ENCODE peak calls at places on chromosomes 5 and 9, in four cellular contexts. O is GM13976, K is MCF 10A, W is uterus. R is an unnamed sample.

GRCh38 chr9:90141723-90142122 is 500.9 kb downstream of the DIRAS2 start:
- DNase-seq in O (peak), K (peak), W (no peak), R (peak)

GRCh38 chr9:126791406-126792230 is 13.2 kb upstream of the ZBTB43 start:
- DNase-seq in O (no peak), K (peak), W (no peak), R (no peak)

GRCh38 chr5:147303976-147304375 is 69.2 kb downstream of the STK32A start:
- DNase-seq in O (no peak), K (peak), W (no peak), R (no peak)

GRCh38 chr5:16233730-16234129 is 54.1 kb upstream of the MARCHF11 start:
- DNase-seq in O (no peak), K (no peak), W (no peak), R (no peak)

GRCh38 chr9:74865177-74865576 is 22.5 kb downstream of the TRPM6 start:
- DNase-seq in O (no peak), K (no peak), W (no peak), R (no peak)

GRCh38 chr5:157994906-157995519 is 136.1 kb upstream of the CLINT1 start:
- DNase-seq in O (peak), K (peak), W (peak), R (peak)

GRCh38 chr5:142290574-142291299 is 34.1 kb downstream of the SPRY4 start:
- DNase-seq in O (no peak), K (no peak), W (no peak), R (no peak)

GRCh38 chr5:142684508-142685031 is 1.3 kb downstream of the FGF1 start:
- DNase-seq in O (no peak), K (no peak), W (no peak), R (no peak)

GRCh38 chr5:133827001-133827400 is 141.4 kb downstream of the C5orf15 start:
- DNase-seq in O (no peak), K (no peak), W (no peak), R (no peak)

GRCh38 chr5:88929385-88929784 is 46.4 kb upstream of the MEF2C start:
- DNase-seq in O (no peak), K (no peak), W (no peak), R (no peak)

GRCh38 chr5:68433921-68434879 is 218.6 kb downstream of the PIK3R1 start:
- DNase-seq in O (peak), K (peak), W (peak), R (peak)

GRCh38 chr9:118785456-118785855 is 583.8 kb downstream of the BRINP1 start:
- DNase-seq in O (no peak), K (no peak), W (no peak), R (no peak)

GRCh38 chr5:40570408-40571129 is 109.1 kb upstream of the PTGER4 start:
- DNase-seq in O (no peak), K (peak), W (no peak), R (peak)

GRCh38 chr9:131839281-131840084 is 99.6 kb upstream of the RAPGEF1 start:
- DNase-seq in O (no peak), K (peak), W (no peak), R (no peak)

GRCh38 chr5:138829341-138829740 is 45.8 kb downstream of the LRRTM2 start:
- DNase-seq in O (no peak), K (peak), W (no peak), R (no peak)

GRCh38 chr5:160251406-160252155 is 22.3 kb downstream of the FABP6 start:
- DNase-seq in O (no peak), K (no peak), W (no peak), R (no peak)

GRCh38 chr5:36570268-36570667 is 36.1 kb upstream of the SLC1A3 start:
- DNase-seq in O (no peak), K (no peak), W (no peak), R (no peak)

GRCh38 chr5:146647656-146648199 is 131.7 kb upstream of the GPR151 start:
- DNase-seq in O (no peak), K (peak), W (no peak), R (no peak)

GRCh38 chr5:73327908-73328455 is 120.6 kb downstream of the FOXD1 start:
- DNase-seq in O (no peak), K (peak), W (no peak), R (no peak)

GRCh38 chr5:129672006-129672405 is 75.9 kb upstream of the MINAR2 start:
- DNase-seq in O (no peak), K (no peak), W (no peak), R (no peak)

GRCh38 chr9:98185021-98185567 is 7.3 kb downstream of the CORO2A start:
- DNase-seq in O (no peak), K (no peak), W (no peak), R (no peak)

GRCh38 chr5:76290321-76290757 is 112.7 kb upstream of the IQGAP2 start:
- DNase-seq in O (no peak), K (no peak), W (no peak), R (no peak)

GRCh38 chr9:120951960-120952630 is 25.5 kb upstream of the TRAF1 start:
- DNase-seq in O (no peak), K (no peak), W (no peak), R (no peak)

GRCh38 chr5:56026863-56027300 is 32.1 kb upstream of the IL6ST start:
- DNase-seq in O (peak), K (peak), W (no peak), R (peak)

GRCh38 chr5:73264626-73265025 is 91.6 kb downstream of the TMEM174 start:
- DNase-seq in O (no peak), K (no peak), W (no peak), R (no peak)

GRCh38 chr9:130426883-130427282 is 17.9 kb upstream of the ASS1 start:
- DNase-seq in O (no peak), K (peak), W (peak), R (no peak)

GRCh38 chr5:67561145-67561932 is 364.7 kb upstream of the CD180 start:
- DNase-seq in O (no peak), K (no peak), W (no peak), R (no peak)

DNA sequence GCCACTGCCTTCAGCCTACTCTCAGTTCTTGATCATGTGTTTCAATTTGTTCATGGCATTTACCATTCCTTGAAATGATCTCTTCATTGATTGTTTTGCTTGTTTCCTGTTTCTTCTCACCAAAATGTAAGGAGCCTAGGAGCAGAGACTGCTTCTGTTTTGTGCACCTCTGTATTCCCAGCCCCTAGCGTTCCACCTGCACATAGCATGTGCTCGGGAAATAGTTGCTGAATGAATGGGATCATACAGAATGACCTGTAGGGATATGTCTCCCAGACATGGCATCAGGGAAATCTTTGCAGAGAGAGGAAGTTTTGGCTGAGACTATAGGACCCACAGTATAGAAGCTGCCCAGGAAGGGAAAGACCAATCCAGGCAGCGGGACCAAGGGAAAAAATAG is 6.2 kb upstream of the CERCAM start:
- DNase-seq in O (no peak), K (no peak), W (no peak), R (no peak)
- TF ChIP-seq CTCF in O (no peak), K (no peak), W (no peak), R (no peak)

GRCh38 chr5:106882035-106882434 is 788.7 kb downstream of the EFNA5 start:
- DNase-seq in O (no peak), K (no peak), W (no peak), R (no peak)
- TF ChIP-seq CTCF in O (no peak), K (no peak), W (no peak), R (no peak)

GRCh38 chr9:88651682-88652633 is 117.0 kb downstream of the NXNL2 start:
- DNase-seq in O (no peak), K (peak), W (peak), R (no peak)
- TF ChIP-seq CTCF in O (no peak), K (peak), W (peak), R (no peak)

GRCh38 chr5:149149942-149150341 is 8.6 kb downstream of the ABLIM3 start:
- DNase-seq in O (no peak), K (peak), W (no peak), R (no peak)

GRCh38 chr5:149152317-149152746 is 11.0 kb downstream of the ABLIM3 start:
- DNase-seq in O (no peak), K (no peak), W (no peak), R (no peak)

GRCh38 chr5:149153193-149153750 is 12.0 kb downstream of the ABLIM3 start:
- DNase-seq in O (no peak), K (no peak), W (no peak), R (no peak)

GRCh38 chr5:149150457-149150856 is 9.2 kb downstream of the ABLIM3 start:
- DNase-seq in O (no peak), K (no peak), W (no peak), R (no peak)

GRCh38 chr5:149151717-149152116 is 10.4 kb downstream of the ABLIM3 start:
- DNase-seq in O (no peak), K (peak), W (no peak), R (no peak)
- TF ChIP-seq CTCF in O (no peak), K (peak), W (no peak), R (no peak)

GRCh38 chr9:96031366-96031824 is 155.9 kb downstream of the ERCC6L2 start:
- DNase-seq in O (no peak), K (peak), W (no peak), R (no peak)

GRCh38 chr9:96029722-96030515 is 154.4 kb downstream of the ERCC6L2 start:
- DNase-seq in O (no peak), K (no peak), W (no peak), R (no peak)

GRCh38 chr9:96026655-96027213 is 151.2 kb downstream of the ERCC6L2 start:
- DNase-seq in O (no peak), K (no peak), W (no peak), R (no peak)

GRCh38 chr9:96025995-96026572 is 150.6 kb downstream of the ERCC6L2 start:
- DNase-seq in O (peak), K (no peak), W (no peak), R (peak)

GRCh38 chr9:96027271-96028131 is 152.0 kb downstream of the ERCC6L2 start:
- DNase-seq in O (no peak), K (no peak), W (no peak), R (peak)
- TF ChIP-seq CTCF in O (no peak), K (no peak), W (no peak), R (no peak)

GRCh38 chr5:59177644-59178043 is 594.8 kb downstream of the RAB3C start:
- DNase-seq in O (no peak), K (no peak), W (no peak), R (no peak)
- TF ChIP-seq CTCF in O (no peak), K (no peak), W (no peak), R (no peak)

GRCh38 chr9:136899196-136899595 is 12.9 kb downstream of the TRAF2 start:
- DNase-seq in O (peak), K (no peak), W (no peak), R (peak)
- TF ChIP-seq CTCF in O (no peak), K (no peak), W (no peak), R (peak)

GRCh38 chr5:171845857-171846785 is 60.5 kb downstream of the SMIM23 start:
- DNase-seq in O (no peak), K (peak), W (no peak), R (no peak)
- TF ChIP-seq CTCF in O (no peak), K (peak), W (no peak), R (no peak)

GRCh38 chr9:1709347-1709746 is 305.8 kb upstream of the SMARCA2 start:
- DNase-seq in O (peak), K (peak), W (no peak), R (peak)
- TF ChIP-seq CTCF in O (no peak), K (peak), W (no peak), R (peak)

R was measured in GM13977.